ENCODE peak calls at places on chromosome 13, in seven cellular contexts. R is neural progenitor cell, K is HCT116, W is hepatocyte, U is GM23248, Z is PC-3, C is OCI-LY7. X is an unnamed sample. For H3K4me1, the result is how much of the 10 kb centered on the place peaks cover.

GRCh38 chr13:107665926-107666458 is 549.3 kb downstream of the LIG4 start:
- DNase-seq in R (no peak), K (no peak), W (no peak), U (peak), Z (peak), C (no peak), X (no peak)

GRCh38 chr13:113157929-113158747 is at the start of gene PROZ:
- DNase-seq in R (no peak), K (no peak), W (no peak), U (no peak), Z (no peak), C (no peak), X (no peak)

GRCh38 chr13:48214519-48215121 is 18.4 kb upstream of the ITM2B start:
- DNase-seq in R (no peak), K (no peak), W (no peak), U (no peak), Z (no peak), C (no peak), X (no peak)

GRCh38 chr13:110907951-110908898 is 6.6 kb downstream of the ANKRD10 start:
- DNase-seq in R (no peak), K (peak), W (peak), U (peak), Z (peak), C (no peak), X (peak)

GRCh38 chr13:112875627-112876026 is 93.4 kb upstream of the MCF2L start:
- DNase-seq in R (no peak), K (no peak), W (no peak), U (no peak), Z (no peak), C (no peak), X (no peak)

GRCh38 chr13:29925457-29925856 is 75.0 kb upstream of the UBL3 start:
- DNase-seq in R (no peak), K (no peak), W (peak), U (peak), Z (peak), C (no peak), X (no peak)

GRCh38 chr13:52348081-52348480 is 57.9 kb downstream of the THSD1 start:
- DNase-seq in R (no peak), K (peak), W (no peak), U (peak), Z (no peak), C (no peak), X (no peak)

GRCh38 chr13:112254061-112254818 is 121.9 kb upstream of the SPACA7 start:
- DNase-seq in R (no peak), K (no peak), W (no peak), U (no peak), Z (no peak), C (no peak), X (no peak)

GRCh38 chr13:71240906-71241305 is 626.1 kb downstream of the DACH1 start:
- DNase-seq in R (peak), K (no peak), W (peak), U (no peak), Z (peak), C (no peak), X (no peak)

GRCh38 chr13:113187905-113188595 is 20.4 kb downstream of the PCID2 start:
- DNase-seq in R (no peak), K (no peak), W (no peak), U (no peak), Z (no peak), C (no peak), X (no peak)

GRCh38 chr13:44402902-44403719 is 29.5 kb downstream of the SERP2 start:
- DNase-seq in R (no peak), K (no peak), W (no peak), U (no peak), Z (peak), C (no peak), X (no peak)

GRCh38 chr13:30654430-30654829 is 36.7 kb downstream of the USPL1 start:
- DNase-seq in R (no peak), K (no peak), W (no peak), U (no peak), Z (no peak), C (no peak), X (peak)

GRCh38 chr13:30341815-30342570 is 34.6 kb upstream of the KATNAL1 start:
- DNase-seq in R (no peak), K (peak), W (peak), U (peak), Z (peak), C (no peak), X (no peak)

GRCh38 chr13:110246530-110246929 is 60.4 kb downstream of the COL4A1 start:
- DNase-seq in R (no peak), K (no peak), W (no peak), U (no peak), Z (no peak), C (no peak), X (no peak)

GRCh38 chr13:30120133-30120822 is 187.1 kb downstream of the KATNAL1 start:
- DNase-seq in R (no peak), K (no peak), W (no peak), U (no peak), Z (no peak), C (no peak), X (no peak)

GRCh38 chr13:52345048-52345447 is 60.9 kb downstream of the THSD1 start:
- DNase-seq in R (no peak), K (no peak), W (no peak), U (peak), Z (no peak), C (no peak), X (no peak)

GRCh38 chr13:51821666-51822065 is 17.7 kb upstream of the DHRS12 start:
- DNase-seq in R (no peak), K (no peak), W (no peak), U (no peak), Z (no peak), C (peak), X (no peak)

GRCh38 chr13:89490661-89491060 is 1819.5 kb downstream of the SLITRK5 start:
- DNase-seq in R (no peak), K (no peak), W (no peak), U (no peak), Z (no peak), C (no peak), X (no peak)

GRCh38 chr13:19618925-19619324 is 14.5 kb upstream of the MPHOSPH8 start:
- DNase-seq in R (peak), K (peak), W (peak), U (peak), Z (peak), C (peak), X (peak)

GRCh38 chr13:50894504-50894903 is 15.1 kb upstream of the RNASEH2B start:
- DNase-seq in R (no peak), K (no peak), W (no peak), U (no peak), Z (no peak), C (no peak), X (no peak)

GRCh38 chr13:46666727-46667456 is 113.9 kb downstream of the LRCH1 start:
- DNase-seq in R (peak), K (no peak), W (peak), U (no peak), Z (no peak), C (peak), X (peak)

GRCh38 chr13:108597943-108598342 is 31.5 kb upstream of the MYO16 start:
- DNase-seq in R (no peak), K (no peak), W (no peak), U (no peak), Z (peak), C (no peak), X (no peak)

GRCh38 chr13:73195091-73195490 is 136.3 kb downstream of the KLF5 start:
- DNase-seq in R (no peak), K (no peak), W (no peak), U (no peak), Z (peak), C (no peak), X (no peak)

GRCh38 chr13:76852991-76853390 is 33.2 kb downstream of the KCTD12 start:
- DNase-seq in R (no peak), K (no peak), W (no peak), U (peak), Z (peak), C (no peak), X (no peak)
- TF ChIP-seq EZH2phosphoT487 in R (no peak), K (no peak), W (no peak), U (no peak), Z (no peak), C (no peak), X (no peak)

GRCh38 chr13:99973786-99974185 is 2.2 kb upstream of the ZIC5 start:
- DNase-seq in R (no peak), K (no peak), W (no peak), U (no peak), Z (no peak), C (no peak), X (no peak)
- H3K4me1 ChIP-seq in R (half or more), K (under half), W (under half), U (under half), Z (under half), C (under half), X (under half)

GRCh38 chr13:100854091-100854490 is 179.5 kb upstream of the TMTC4 start:
- DNase-seq in R (peak), K (no peak), W (no peak), U (no peak), Z (no peak), C (no peak), X (no peak)

GRCh38 chr13:100860866-100861265 is 186.3 kb upstream of the TMTC4 start:
- DNase-seq in R (no peak), K (no peak), W (no peak), U (peak), Z (no peak), C (no peak), X (no peak)

GRCh38 chr13:100855151-100855550 is 180.6 kb upstream of the TMTC4 start:
- DNase-seq in R (no peak), K (no peak), W (no peak), U (no peak), Z (no peak), C (no peak), X (no peak)

DNA sequence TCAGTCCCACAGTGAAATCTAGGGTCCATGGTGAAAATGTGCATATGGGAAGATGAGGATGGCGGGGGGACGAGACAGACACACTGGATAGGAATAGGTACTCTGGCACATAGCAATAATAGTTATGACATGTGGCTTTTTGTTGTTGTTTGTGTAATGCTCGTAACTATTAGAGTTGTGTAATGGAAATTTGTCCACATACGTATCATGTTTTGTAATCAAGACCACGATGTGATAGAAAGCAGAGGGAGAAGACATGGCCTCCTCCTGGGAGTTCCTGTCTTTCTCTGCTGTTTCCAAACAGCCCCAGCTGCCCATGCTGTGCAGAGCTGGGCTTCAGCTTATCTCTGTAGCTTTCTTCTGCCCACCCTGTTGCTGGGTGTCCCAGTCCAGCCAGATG is 185.3 kb upstream of the TMTC4 start:
- DNase-seq in R (no peak), K (no peak), W (no peak), U (no peak), Z (no peak), C (no peak), X (no peak)
- H2AFZ ChIP-seq in R (no peak), K (no peak), W (no peak), U (no peak), Z (no peak), C (no peak), X (no peak)

GRCh38 chr13:74641586-74641985 is 507.4 kb upstream of the KLF12 start:
- DNase-seq in R (no peak), K (no peak), W (no peak), U (peak), Z (peak), C (no peak), X (no peak)

GRCh38 chr13:74647991-74648390 is 513.8 kb upstream of the KLF12 start:
- DNase-seq in R (no peak), K (no peak), W (no peak), U (no peak), Z (no peak), C (no peak), X (no peak)

GRCh38 chr13:74647211-74647610 is 513.0 kb upstream of the KLF12 start:
- DNase-seq in R (no peak), K (no peak), W (no peak), U (no peak), Z (no peak), C (no peak), X (no peak)

GRCh38 chr13:74644239-74644638 is 510.0 kb upstream of the KLF12 start:
- DNase-seq in R (no peak), K (no peak), W (peak), U (peak), Z (no peak), C (no peak), X (no peak)
- TF ChIP-seq EZH2phosphoT487 in R (no peak), K (no peak), W (no peak), U (no peak), Z (no peak), C (no peak), X (no peak)

DNA sequence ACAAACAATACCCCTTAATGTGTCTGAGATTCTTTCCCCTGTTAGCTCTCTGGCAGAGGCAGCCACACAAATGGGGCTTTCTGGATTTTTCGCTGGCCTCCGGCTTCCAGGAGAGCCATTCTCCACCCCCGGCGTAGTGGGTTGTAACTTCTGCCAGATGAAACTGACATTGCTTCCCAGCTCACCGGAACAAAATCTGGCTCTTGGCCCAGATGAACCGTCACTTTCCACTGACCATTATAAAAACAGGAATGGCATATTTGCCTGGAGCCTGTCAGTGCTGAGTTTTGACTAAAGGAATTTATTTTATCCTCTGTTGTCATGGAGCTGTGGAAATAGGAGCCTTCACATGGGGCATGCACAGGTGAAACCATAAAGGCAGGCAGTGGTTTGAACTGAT is 120.6 kb upstream of the GPR12 start:
- DNase-seq in R (no peak), K (no peak), W (no peak), U (peak), Z (peak), C (no peak), X (no peak)
- H3K4me1 ChIP-seq in R (under half), K (under half), W (under half), U (under half), Z (under half), C (under half), X (under half)